ENCODE peak calls at places on chromosomes 6 and 20, in five cellular contexts. C, L, N, Z and J are unnamed samples.

GRCh38 chr20:3174442-3175263 is 1.3 kb upstream of the LZTS3 start:
- DNase-seq in C (no peak), L (peak; percentile 4), N (no peak), Z (no peak), J (no peak)

GRCh38 chr6:141421378-141421777 is 711.3 kb upstream of the GJE1 start:
- DNase-seq in C (no peak), L (peak; percentile 73), N (peak; percentile 54), Z (no peak), J (no peak)

GRCh38 chr6:105713474-105714118 is 310.7 kb upstream of the PREP start:
- DNase-seq in C (no peak), L (no peak), N (no peak), Z (no peak), J (no peak)

GRCh38 chr6:13229205-13230085 is 98.9 kb downstream of the TBC1D7 start:
- DNase-seq in C (no peak), L (peak; percentile 2), N (no peak), Z (no peak), J (no peak)

GRCh38 chr6:147930743-147931142 is 411.9 kb upstream of the SASH1 start:
- DNase-seq in C (no peak), L (no peak), N (no peak), Z (no peak), J (no peak)

GRCh38 chr20:3235661-3236324 is 3.2 kb downstream of the SLC4A11 start:
- DNase-seq in C (no peak), L (no peak), N (no peak), Z (no peak), J (peak; percentile 56)

GRCh38 chr6:56758120-56758519 is 115.4 kb upstream of the DST start:
- DNase-seq in C (no peak), L (no peak), N (peak; percentile 34), Z (no peak), J (no peak)

GRCh38 chr6:91299544-91300491 is 712.9 kb upstream of the MAP3K7 start:
- DNase-seq in C (no peak), L (peak; percentile 91), N (no peak), Z (no peak), J (no peak)

GRCh38 chr6:4581468-4582420 is 194.5 kb upstream of the CDYL start:
- DNase-seq in C (no peak), L (peak; percentile 88), N (peak; percentile 90), Z (no peak), J (no peak)

GRCh38 chr20:24425523-24425922 is 43.9 kb upstream of the SYNDIG1 start:
- DNase-seq in C (no peak), L (no peak), N (no peak), Z (no peak), J (no peak)